ENCODE peak calls at places on chromosomes 2 and 18, in four cellular contexts. W is H9, M is Karpas-422, Y is fibroblast of lung. O is an unnamed sample. For H3K4me1, the result is how much of the 10 kb centered on the place peaks cover.

GRCh38 chr2:160652236-160652635 is 158.6 kb upstream of the RBMS1 start:
- DNase-seq in Y (peak), W (no peak), M (peak), O (peak)

GRCh38 chr2:234839285-234839684 is 112.5 kb upstream of the SH3BP4 start:
- DNase-seq in M (no peak), W (no peak), Y (peak), O (no peak)

GRCh38 chr2:23411752-23412431 is 26.9 kb downstream of the KLHL29 start:
- DNase-seq in M (no peak), W (no peak), Y (peak), O (no peak)

GRCh38 chr2:72788756-72789155 is 37.1 kb downstream of the EXOC6B start:
- DNase-seq in M (no peak), W (no peak), Y (peak), O (no peak)

GRCh38 chr18:51039138-51040112 is 9.4 kb downstream of the SMAD4 start:
- DNase-seq in Y (peak), W (peak), M (no peak), O (no peak)

GRCh38 chr2:199704358-199705238 is 146.4 kb downstream of the FTCDNL1 start:
- DNase-seq in M (peak), W (peak), Y (no peak), O (peak)

GRCh38 chr2:10009811-10010781 is 33.3 kb upstream of the KLF11 start:
- DNase-seq in W (no peak), Y (peak), M (no peak), O (no peak)

GRCh38 chr2:54722641-54723299 is 692 bp upstream of the EML6 start:
- DNase-seq in W (no peak), M (peak), Y (peak), O (no peak)

GRCh38 chr2:43024515-43024962 is 201.9 kb downstream of the ZFP36L2 start:
- DNase-seq in M (peak), Y (peak), W (peak), O (peak)

GRCh38 chr18:10559566-10560456 is 34.0 kb downstream of the NAPG start:
- DNase-seq in M (peak), Y (no peak), W (peak), O (no peak)

GRCh38 chr18:54284967-54285785 is 15.9 kb downstream of the POLI start:
- DNase-seq in W (no peak), Y (peak), M (peak), O (no peak)

GRCh38 chr2:31467426-31467825 is 52.9 kb upstream of the XDH start:
- DNase-seq in Y (no peak), M (no peak), W (no peak), O (no peak)

GRCh38 chr2:96156011-96156820 is 11.0 kb upstream of the DUSP2 start:
- DNase-seq in Y (no peak), M (no peak), W (no peak), O (no peak)

GRCh38 chr18:59717291-59717690 is 20.1 kb upstream of the CCBE1 start:
- DNase-seq in Y (no peak), M (no peak), W (no peak), O (no peak)

GRCh38 chr18:59721214-59721613 is 24.0 kb upstream of the CCBE1 start:
- DNase-seq in Y (no peak), M (no peak), W (no peak), O (no peak)

GRCh38 chr18:59715966-59716369 is 18.7 kb upstream of the CCBE1 start:
- DNase-seq in M (no peak), Y (peak), W (no peak), O (no peak)

GRCh38 chr18:59718108-59719057 is 21.2 kb upstream of the CCBE1 start:
- DNase-seq in W (no peak), M (no peak), Y (peak), O (no peak)

DNA sequence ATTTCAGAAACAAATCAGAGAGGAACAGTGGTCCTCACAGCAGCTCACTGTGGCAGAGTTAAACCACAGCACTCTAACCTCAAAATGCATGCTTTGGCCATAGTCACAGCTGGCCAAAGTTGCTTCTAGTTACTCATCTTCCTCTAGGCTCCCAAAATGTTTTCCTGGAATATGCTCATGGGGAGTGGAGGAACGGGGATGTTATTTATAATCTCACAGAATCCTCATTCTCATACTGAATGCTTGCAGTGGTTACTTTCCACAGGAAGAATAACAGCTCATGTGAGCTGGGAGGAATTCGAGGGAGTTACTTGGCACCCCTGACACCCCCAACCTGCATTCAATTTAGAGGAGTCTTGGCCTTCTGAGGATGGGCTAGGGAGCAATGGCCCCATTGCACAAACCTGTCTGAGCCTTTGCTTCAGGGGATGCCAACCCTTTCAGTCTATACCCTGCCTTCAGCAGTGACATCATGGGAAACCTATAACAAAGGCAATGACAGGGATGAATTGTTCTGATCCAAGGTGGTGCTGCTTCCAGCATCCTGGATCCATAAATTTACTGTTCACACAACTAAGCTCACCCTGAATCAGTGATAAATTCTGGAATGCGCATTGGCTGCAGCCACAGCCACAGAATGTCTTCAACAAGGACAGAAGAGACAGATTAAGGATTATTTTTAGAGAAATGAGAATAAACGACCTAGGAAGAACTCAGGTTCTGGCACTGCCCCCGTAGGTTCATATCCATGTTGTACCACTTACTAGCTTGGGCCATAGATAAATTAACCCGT is 22.5 kb upstream of the CCBE1 start:
- DNase-seq in Y (peak), W (no peak), M (no peak), O (no peak)
- H2AFZ ChIP-seq in Y (no peak), W (no peak), M (no peak), O (no peak)

DNA sequence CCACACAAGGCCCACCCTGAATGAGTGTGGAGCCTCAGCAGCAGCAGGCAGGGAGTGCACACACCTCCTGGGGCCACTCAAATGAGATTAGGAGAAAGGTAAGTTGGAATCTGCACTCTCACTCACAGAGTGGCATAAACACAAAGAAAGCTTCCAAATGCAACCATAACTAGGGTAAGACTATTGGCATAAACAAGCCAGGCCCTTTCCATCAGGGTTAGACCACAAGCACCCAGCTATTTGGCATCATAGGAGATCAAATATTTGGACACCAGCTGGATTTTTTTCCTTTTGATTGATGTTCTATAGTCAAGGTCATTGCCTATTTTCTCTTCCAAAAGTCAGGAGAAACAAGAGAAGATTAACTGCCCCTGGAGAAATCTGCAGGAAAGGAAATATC is 471.5 kb downstream of the TXNL1 start:
- DNase-seq in M (no peak), Y (peak), W (no peak), O (no peak)
- H3K4me1 ChIP-seq in M (under half), Y (under half), W (under half), O (under half)

DNA sequence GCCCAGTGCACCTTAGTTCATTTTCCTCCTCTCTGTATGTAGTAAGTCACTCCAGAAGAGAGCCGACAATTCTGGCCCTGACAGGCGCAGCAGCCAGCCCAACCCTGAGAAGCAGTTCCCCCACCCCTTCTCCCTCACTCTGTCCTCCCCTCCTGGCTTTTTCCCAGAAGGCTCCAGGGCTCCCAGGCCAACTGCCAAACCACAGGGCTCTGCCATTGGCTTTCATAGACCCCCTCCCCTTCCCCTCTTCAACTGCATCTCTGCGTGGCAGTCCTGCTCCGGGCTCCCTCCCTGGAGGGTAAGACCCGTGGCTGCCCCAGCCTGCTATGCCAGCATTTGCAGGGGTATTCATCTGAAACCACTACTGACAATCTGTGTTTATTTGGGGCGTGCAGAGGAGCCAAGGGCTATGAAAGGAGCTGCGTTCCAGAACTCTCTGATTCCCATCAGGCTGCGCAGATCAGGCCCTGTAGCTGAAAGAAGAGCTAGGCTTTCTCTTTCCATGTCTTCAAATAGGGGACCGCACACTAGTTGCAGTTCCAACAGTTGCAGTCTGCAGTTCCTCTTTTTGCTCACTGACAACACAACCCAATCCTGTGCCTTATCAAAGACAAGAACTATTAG is 388.6 kb upstream of the TNP1 start:
- DNase-seq in Y (peak), M (peak), W (peak), O (peak)
- H3K9ac ChIP-seq in Y (no peak), M (no peak), W (no peak), O (no peak)

DNA sequence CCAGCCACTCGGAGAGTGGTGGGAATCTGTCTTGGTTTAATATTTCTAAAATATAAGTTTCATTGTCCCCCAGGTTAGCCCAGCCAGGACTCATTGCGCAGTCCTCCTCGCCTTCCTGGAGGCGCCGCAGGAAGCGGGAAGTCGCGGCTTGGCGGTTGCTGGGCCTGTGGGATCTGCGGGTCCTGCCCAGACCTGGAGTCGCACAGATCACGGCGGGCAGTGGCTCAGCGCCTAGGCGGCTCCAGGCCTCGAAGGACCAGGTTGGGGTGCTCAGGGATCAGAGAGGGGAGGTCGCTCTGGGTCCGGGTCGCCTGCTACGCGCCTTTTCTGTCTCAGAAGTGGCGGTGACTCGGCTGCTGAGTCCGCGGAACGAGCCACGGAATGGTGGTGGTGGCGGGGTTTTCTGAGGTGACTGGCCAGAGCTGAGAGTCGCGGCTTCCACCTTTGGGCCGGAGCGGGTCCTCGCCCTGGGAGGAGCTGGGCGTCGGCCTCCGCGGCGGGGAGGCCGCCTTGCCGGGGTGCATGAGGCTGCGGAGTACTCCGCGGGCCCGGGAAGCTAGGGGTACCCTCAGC is 2.7 kb downstream of the HOXD3 start:
- DNase-seq in M (no peak), W (no peak), Y (peak), O (no peak)
- H2AFZ ChIP-seq in M (no peak), W (no peak), Y (no peak), O (no peak)

GRCh38 chr2:105776560-105776928 is 31.8 kb downstream of the NCK2 start:
- DNase-seq in W (no peak), M (no peak), Y (no peak), O (no peak)
- H3K4me1 ChIP-seq in W (under half), M (under half), Y (under half), O (under half)

GRCh38 chr2:27582129-27582694 is 630 bp upstream of the ZNF512 start:
- DNase-seq in Y (no peak), W (no peak), M (no peak), O (no peak)
- H3K9ac ChIP-seq in Y (no peak), W (no peak), M (peak), O (peak)

GRCh38 chr2:177313162-177313781 is 48.7 kb upstream of the NFE2L2 start:
- DNase-seq in Y (no peak), M (no peak), W (no peak), O (no peak)

GRCh38 chr2:177315303-177315887 is 50.9 kb upstream of the NFE2L2 start:
- DNase-seq in M (no peak), W (peak), Y (no peak), O (no peak)

GRCh38 chr2:177312562-177312961 is 48.0 kb upstream of the NFE2L2 start:
- DNase-seq in Y (no peak), W (no peak), M (no peak), O (no peak)

GRCh38 chr2:177314722-177315264 is 50.3 kb upstream of the NFE2L2 start:
- DNase-seq in M (peak), Y (no peak), W (no peak), O (no peak)

DNA sequence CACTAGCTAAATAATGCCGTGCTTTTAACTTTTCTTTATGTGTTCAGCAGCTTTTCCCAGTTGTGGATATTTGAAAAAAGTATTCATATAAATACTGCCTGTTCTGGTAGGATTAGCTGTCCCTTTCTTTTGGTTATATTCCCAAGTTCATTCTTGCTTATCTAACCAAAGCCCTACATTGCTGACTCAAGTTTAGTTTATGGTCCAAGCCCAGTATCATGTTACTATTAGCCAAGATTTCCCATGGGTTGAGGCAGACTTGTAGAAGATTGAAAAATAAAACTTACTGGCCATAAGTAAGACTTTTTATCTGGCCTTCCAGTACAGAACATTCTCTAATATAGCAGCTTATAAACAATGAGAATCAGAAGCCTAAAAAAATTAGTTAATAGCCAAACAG is 49.7 kb upstream of the NFE2L2 start:
- DNase-seq in W (no peak), M (no peak), Y (peak), O (no peak)
- H2AFZ ChIP-seq in W (no peak), M (no peak), Y (no peak), O (no peak)

DNA sequence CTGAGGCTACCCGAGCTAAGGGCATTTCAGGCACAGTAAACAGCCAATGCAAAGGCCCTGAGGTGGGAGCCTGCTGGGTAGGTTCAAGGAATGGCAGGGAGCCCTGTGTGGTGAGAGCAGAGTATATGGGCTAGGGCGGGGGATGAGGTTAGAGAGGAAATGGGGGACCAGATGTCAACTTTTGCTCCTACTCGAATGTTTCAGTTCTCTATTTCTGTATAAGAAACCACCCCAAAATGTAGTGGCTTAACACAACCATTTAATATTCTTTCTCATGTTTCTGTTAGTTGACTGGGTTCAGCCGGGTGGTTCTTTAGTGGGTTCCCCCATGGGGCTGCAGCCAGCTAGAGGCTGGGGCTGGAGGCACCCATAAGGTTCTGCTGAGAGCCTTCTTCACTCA is 5.8 kb upstream of the ATOH8 start:
- DNase-seq in W (no peak), M (peak), Y (no peak), O (no peak)
- H3K4me1 ChIP-seq in W (under half), M (under half), Y (under half), O (under half)

GRCh38 chr2:71455741-71456569 is 2.6 kb downstream of the DYSF start:
- DNase-seq in Y (peak), M (no peak), W (peak), O (no peak)
- H3K9ac ChIP-seq in Y (no peak), M (no peak), W (no peak), O (no peak)

DNA sequence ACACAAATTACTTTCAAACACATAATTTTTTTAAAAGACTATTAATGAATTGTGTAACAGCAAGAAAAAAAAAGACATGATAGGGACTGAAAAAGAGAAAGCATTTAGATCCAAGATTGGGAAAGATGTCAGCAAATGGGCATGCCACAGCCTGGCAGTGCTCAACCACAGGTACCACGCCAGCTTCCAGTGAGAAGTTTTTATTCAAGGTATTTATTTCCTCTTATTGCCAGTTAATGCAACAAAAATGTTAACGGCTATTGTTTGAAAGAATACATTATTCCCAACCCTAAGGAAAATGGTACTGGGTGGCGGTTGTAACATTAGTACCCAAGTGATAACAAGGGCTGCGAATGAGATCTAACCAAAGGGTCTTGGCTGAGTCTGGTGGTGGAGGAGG is 50.1 kb downstream of the TTC39C start:
- DNase-seq in W (no peak), M (no peak), Y (no peak), O (no peak)
- H2AFZ ChIP-seq in W (no peak), M (no peak), Y (no peak), O (no peak)